ENCODE peak calls at places on chromosomes 13 and 19, in nine cellular contexts. C, Y, A, J, B, Z, O, U and H are unnamed samples.

GRCh38 chr13:81987159-81987558 is 1646.2 kb upstream of the SPRY2 start:
- DNase-seq in U (no peak), O (no peak), Z (no peak), A (no peak), J (no peak), B (no peak), C (no peak), Y (no peak), H (no peak)

GRCh38 chr13:20981370-20982095 is 79.0 kb upstream of the XPO4 start:
- DNase-seq in J (no peak), Y (no peak), U (no peak), A (peak), O (no peak), Z (no peak), B (no peak), C (no peak), H (no peak)

GRCh38 chr19:45448887-45449299 is 18.9 kb upstream of the FOSB start:
- DNase-seq in C (no peak), U (peak), O (no peak), A (no peak), B (no peak), Z (no peak), Y (no peak), J (no peak), H (no peak)

GRCh38 chr13:88761145-88761544 is 1090.0 kb downstream of the SLITRK5 start:
- DNase-seq in Y (no peak), Z (no peak), J (no peak), C (no peak), B (no peak), O (no peak), U (no peak), A (no peak), H (no peak)

GRCh38 chr13:65892859-65893258 is 1337.3 kb downstream of the PCDH9 start:
- DNase-seq in U (peak), Z (no peak), B (no peak), O (no peak), J (no peak), C (no peak), A (no peak), Y (no peak), H (no peak)

GRCh38 chr13:19658831-19659230 is 25.4 kb downstream of the MPHOSPH8 start:
- DNase-seq in J (no peak), O (no peak), U (no peak), A (no peak), C (no peak), Z (no peak), B (no peak), Y (no peak), H (no peak)

GRCh38 chr13:39036212-39036611 is 1.7 kb downstream of the PROSER1 start:
- DNase-seq in Y (peak), U (peak), J (no peak), Z (no peak), C (no peak), B (no peak), A (no peak), O (no peak), H (no peak)

GRCh38 chr13:110010433-110011135 is 224.2 kb upstream of the IRS2 start:
- DNase-seq in O (no peak), U (peak), Z (no peak), C (no peak), B (no peak), J (no peak), A (no peak), Y (no peak), H (no peak)

GRCh38 chr13:19058566-19058965 is 123.1 kb downstream of the TUBA3C start:
- DNase-seq in U (no peak), Y (no peak), B (no peak), O (no peak), J (no peak), Z (no peak), A (peak), C (no peak), H (no peak)

GRCh38 chr13:40247845-40248244 is 418.6 kb downstream of the FOXO1 start:
- DNase-seq in B (no peak), Z (no peak), A (no peak), C (no peak), J (no peak), O (no peak), Y (no peak), U (no peak), H (no peak)

GRCh38 chr19:18719541-18719940 is 36.1 kb downstream of the CRTC1 start:
- DNase-seq in C (no peak), U (no peak), O (no peak), A (no peak), Z (no peak), B (no peak), J (no peak), Y (no peak), H (no peak)

GRCh38 chr13:20303636-20304035 is 71.5 kb upstream of the GJB6 start:
- DNase-seq in Z (no peak), B (no peak), O (no peak), A (no peak), C (peak), U (no peak), Y (no peak), J (no peak), H (no peak)

GRCh38 chr13:44237276-44237767 is 136.3 kb upstream of the SERP2 start:
- DNase-seq in J (peak), Y (peak), B (peak), C (peak), O (no peak), Z (no peak), U (peak), A (peak), H (peak)

GRCh38 chr19:1522061-1522460 is 1.8 kb upstream of the PLK5 start:
- DNase-seq in C (no peak), Y (no peak), U (no peak), B (no peak), Z (no peak), A (no peak), O (no peak), J (no peak), H (no peak)

GRCh38 chr19:56266060-56266459 is 6.5 kb upstream of the EDDM13 start:
- DNase-seq in O (no peak), B (no peak), A (no peak), Z (no peak), U (no peak), C (no peak), J (no peak), Y (no peak), H (no peak)

GRCh38 chr13:32645854-32646253 is 59.6 kb downstream of the PDS5B start:
- DNase-seq in C (no peak), A (no peak), J (no peak), B (peak), O (no peak), Y (peak), U (no peak), Z (no peak), H (no peak)

GRCh38 chr13:73273737-73274136 is 214.9 kb downstream of the KLF5 start:
- DNase-seq in B (no peak), Y (no peak), U (peak), J (peak), C (peak), Z (no peak), A (no peak), O (no peak), H (no peak)

GRCh38 chr19:6723738-6724137 is 3.3 kb upstream of the C3 start:
- DNase-seq in O (no peak), Y (no peak), A (no peak), U (no peak), B (no peak), Z (no peak), J (no peak), C (no peak), H (no peak)

GRCh38 chr13:77896536-77896935 is 22.1 kb downstream of the EDNRB start:
- DNase-seq in U (peak), O (no peak), A (no peak), J (no peak), Z (no peak), C (no peak), B (no peak), Y (no peak), H (no peak)

GRCh38 chr19:40054632-40055031 is 1.4 kb downstream of the ZNF780B start:
- DNase-seq in A (no peak), U (no peak), Z (no peak), C (no peak), O (no peak), Y (no peak), J (no peak), B (no peak), H (no peak)
- H3K4me3 ChIP-seq in A (no peak), U (no peak), Z (no peak), C (peak), O (peak), Y (no peak), J (peak), B (peak), H (peak)

GRCh38 chr13:113364933-113365371 is 1.0 kb upstream of the GRTP1 start:
- DNase-seq in O (no peak), Z (peak), C (no peak), A (peak), B (no peak), J (no peak), Y (no peak), U (no peak), H (no peak)
- H3K4me3 ChIP-seq in O (peak), Z (no peak), C (no peak), A (no peak), B (no peak), J (no peak), Y (no peak), U (no peak), H (peak)

DNA sequence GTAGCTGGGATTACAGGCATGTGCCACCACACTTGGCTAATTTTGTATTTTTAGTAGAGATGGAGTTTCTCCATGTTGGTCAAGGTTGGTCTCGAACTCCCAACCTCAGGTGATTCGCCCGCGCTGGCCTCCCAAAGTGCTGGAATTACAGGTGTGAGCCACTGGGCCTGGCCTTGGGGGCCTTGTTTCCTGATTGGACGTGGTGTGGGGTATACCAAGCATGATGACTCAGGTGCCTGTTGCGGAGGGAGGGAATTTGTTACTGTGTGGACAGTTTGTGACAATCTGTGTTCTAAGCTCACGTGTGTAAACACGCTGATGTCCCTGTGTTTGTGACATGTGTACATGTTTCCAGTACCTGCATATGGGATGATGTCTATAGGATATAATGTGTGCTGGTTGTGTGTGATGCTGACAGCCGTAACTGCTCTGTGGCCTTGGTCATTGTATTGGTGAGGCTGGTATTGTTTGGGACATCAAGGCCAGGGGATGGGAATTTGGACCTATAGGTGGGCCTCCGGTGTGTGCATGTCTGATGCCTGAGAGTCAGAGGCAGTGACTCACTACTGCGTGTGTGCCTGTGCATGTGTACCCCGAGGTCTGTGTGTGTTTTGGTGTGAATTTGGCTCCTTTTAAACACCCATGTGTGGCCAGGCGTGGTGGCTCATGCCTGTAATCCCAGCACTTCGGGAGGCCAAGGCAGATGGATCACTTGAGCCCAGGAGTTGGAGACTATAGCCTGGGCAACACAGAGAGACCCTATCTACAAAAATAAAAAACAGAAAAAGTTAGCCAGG is 1.6 kb upstream of the EGLN2 start:
- DNase-seq in O (no peak), C (no peak), Y (no peak), J (no peak), U (no peak), A (no peak), Z (no peak), B (no peak), H (no peak)
- H3K4me3 ChIP-seq in O (no peak), C (no peak), Y (no peak), J (no peak), U (no peak), A (no peak), Z (no peak), B (no peak), H (no peak)

GRCh38 chr19:51001495-51001894 is at the start of gene KLK8:
- DNase-seq in A (no peak), Y (no peak), B (no peak), U (no peak), C (no peak), O (no peak), J (no peak), Z (no peak), H (no peak)
- H3K4me3 ChIP-seq in A (no peak), Y (no peak), B (no peak), U (no peak), C (no peak), O (peak), J (no peak), Z (no peak), H (no peak)

DNA sequence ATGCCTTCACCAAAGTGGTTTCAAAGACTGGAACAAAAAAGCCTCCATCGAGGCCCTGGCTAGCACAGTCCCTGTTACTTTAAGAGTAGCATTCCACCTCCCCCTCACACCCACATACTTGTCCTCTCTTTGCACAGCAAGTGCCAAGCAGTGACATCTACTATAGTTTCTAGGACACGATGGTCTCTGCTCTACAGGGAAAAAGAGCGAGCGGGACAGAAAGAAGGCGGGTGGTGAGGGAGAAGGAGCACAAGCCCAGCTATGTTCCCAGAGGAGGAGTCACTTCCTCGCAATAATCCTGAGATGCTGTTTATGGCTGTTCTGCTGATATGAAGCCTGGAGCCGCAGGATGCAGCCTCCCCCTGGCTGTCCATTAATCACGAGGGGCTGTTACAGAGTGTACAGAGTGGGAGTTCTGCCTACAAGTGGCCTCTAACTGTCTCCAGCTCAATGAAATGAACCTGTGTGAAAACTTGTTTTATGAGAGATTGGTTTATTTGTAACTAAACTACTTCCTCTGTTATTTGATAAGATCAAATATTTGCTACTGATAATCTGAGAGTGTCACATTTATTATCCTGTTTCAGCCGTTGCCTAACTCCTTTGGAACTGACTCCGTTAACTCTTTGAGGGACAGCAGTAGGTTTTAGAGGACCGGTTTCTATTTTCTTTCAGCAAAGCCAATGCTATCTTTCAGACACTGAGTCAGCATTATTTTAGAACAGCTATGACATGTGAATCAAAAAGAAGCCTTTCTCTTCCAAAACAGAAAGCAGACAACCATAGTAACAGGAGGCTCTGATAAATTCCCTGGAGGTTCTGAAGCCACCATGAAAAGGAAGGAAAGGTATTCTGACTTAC is 208.0 kb downstream of the SPRY2 start:
- DNase-seq in Y (no peak), C (no peak), J (no peak), A (peak), O (no peak), Z (peak), B (no peak), U (peak), H (peak)
- H3K4me3 ChIP-seq in Y (no peak), C (no peak), J (peak), A (no peak), O (peak), Z (no peak), B (no peak), U (peak), H (peak)

GRCh38 chr19:15556634-15557181 is 48.4 kb downstream of the CYP4F22 start:
- DNase-seq in A (no peak), B (no peak), Z (no peak), Y (no peak), O (no peak), U (no peak), J (no peak), C (no peak), H (no peak)
- H3K4me3 ChIP-seq in A (no peak), B (no peak), Z (no peak), Y (no peak), O (no peak), U (no peak), J (no peak), C (no peak), H (no peak)

GRCh38 chr19:11044436-11044835 is 44.8 kb upstream of the LDLR start:
- DNase-seq in B (no peak), U (no peak), J (no peak), O (no peak), A (no peak), Y (no peak), Z (no peak), C (no peak), H (no peak)
- H3K4me3 ChIP-seq in B (no peak), U (no peak), J (no peak), O (no peak), A (no peak), Y (no peak), Z (no peak), C (no peak), H (no peak)

GRCh38 chr13:101749584-101749983 is 297.1 kb downstream of the ITGBL1 start:
- DNase-seq in Y (no peak), A (no peak), Z (no peak), O (no peak), C (no peak), J (no peak), B (no peak), U (no peak), H (no peak)
- H3K4me3 ChIP-seq in Y (no peak), A (no peak), Z (no peak), O (no peak), C (no peak), J (no peak), B (no peak), U (no peak), H (no peak)

GRCh38 chr19:58252102-58252685 is 23.5 kb downstream of the ZNF544 start:
- DNase-seq in B (no peak), J (no peak), O (no peak), A (no peak), U (no peak), Z (no peak), Y (no peak), C (no peak), H (no peak)
- H3K4me3 ChIP-seq in B (no peak), J (no peak), O (no peak), A (no peak), U (no peak), Z (no peak), Y (no peak), C (no peak), H (no peak)

DNA sequence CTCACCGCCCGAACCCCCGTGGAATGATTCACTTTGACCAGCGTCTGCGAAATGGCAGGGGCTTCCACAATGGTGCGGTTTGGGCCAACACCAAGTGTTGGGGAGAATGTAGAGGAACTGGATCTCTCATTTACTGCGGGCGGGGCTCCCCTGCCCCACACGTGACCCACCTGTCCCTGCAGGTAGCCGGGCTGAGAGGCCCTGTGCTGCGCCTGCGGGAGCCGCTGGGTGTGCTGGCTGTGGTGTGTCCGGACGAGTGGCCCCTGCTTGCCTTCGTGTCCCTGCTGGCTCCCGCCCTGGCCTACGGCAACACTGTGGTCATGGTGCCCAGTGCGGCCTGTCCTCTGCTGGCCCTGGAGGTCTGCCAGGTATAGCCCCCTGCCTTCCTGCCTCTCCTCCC is 5.8 kb upstream of the FLT3LG start:
- DNase-seq in Y (no peak), A (no peak), Z (no peak), B (no peak), C (no peak), O (no peak), J (no peak), U (no peak), H (no peak)
- H3K4me3 ChIP-seq in Y (no peak), A (no peak), Z (no peak), B (no peak), C (no peak), O (peak), J (no peak), U (no peak), H (no peak)